ENCODE peak calls at places on chromosome 21, in six cellular contexts. C is AG09319; D is left kidney; B is fibroblast of lung; O is stimulated activated CD4-positive, alpha-beta T cell treated with anti-CD3 and anti-CD28 coated beads, Interleukin-4, amount 100 ng/mL, for 48 hours; Q is NCI-H524. J is an unnamed sample.

GRCh38 chr21:41032536-41032935 is 135.4 kb upstream of the BACE2 start:
- DNase-seq in C (no peak), D (no peak), B (peak; percentile 65), O (no peak), Q (no peak), J (no peak)

GRCh38 chr21:45972353-45972715 is 9.2 kb upstream of the COL6A1 start:
- DNase-seq in C (no peak), D (peak; percentile 61), B (no peak), O (no peak), Q (peak; percentile 32), J (peak; percentile 22)

GRCh38 chr21:46599251-46599572 is 5.7 kb downstream of the S100B start:
- DNase-seq in C (peak; percentile 71), D (peak; percentile 94), B (peak; percentile 94), O (no peak), Q (peak; percentile 35), J (no peak)

GRCh38 chr21:38937286-38937790 is 131.6 kb downstream of the ETS2 start:
- DNase-seq in C (no peak), D (no peak), B (no peak), O (no peak), Q (no peak), J (no peak)

GRCh38 chr21:43731891-43732711 is 13.2 kb downstream of the PDXK start:
- DNase-seq in C (no peak), D (no peak), B (peak; percentile 77), O (no peak), Q (no peak), J (peak; percentile 26)

GRCh38 chr21:21458124-21458631 is 460.0 kb downstream of the NCAM2 start:
- DNase-seq in C (no peak), D (no peak), B (no peak), O (no peak), Q (no peak), J (no peak)

GRCh38 chr21:35593000-35593502 is 467.3 kb downstream of the SETD4 start:
- DNase-seq in C (no peak), D (peak; percentile 12), B (peak; percentile 81), O (no peak), Q (no peak), J (no peak)

GRCh38 chr21:37383066-37383465 is 16.5 kb downstream of the DYRK1A start:
- DNase-seq in C (no peak), D (no peak), B (no peak), O (no peak), Q (no peak), J (no peak)

GRCh38 chr21:33112151-33112550 is 42.2 kb downstream of the OLIG1 start:
- DNase-seq in C (no peak), D (no peak), B (no peak), O (no peak), Q (no peak), J (no peak)

GRCh38 chr21:17709266-17709611 is 96.5 kb upstream of the BTG3 start:
- DNase-seq in C (no peak), D (no peak), B (no peak), O (no peak), Q (no peak), J (no peak)

GRCh38 chr21:26794597-26795397 is 50.4 kb downstream of the ADAMTS1 start:
- DNase-seq in C (no peak), D (no peak), B (no peak), O (no peak), Q (no peak), J (no peak)

GRCh38 chr21:27290020-27290419 is 323.1 kb upstream of the ADAMTS5 start:
- DNase-seq in C (no peak), D (no peak), B (no peak), O (no peak), Q (no peak), J (no peak)

GRCh38 chr21:43818685-43819084 is 29.3 kb downstream of the RRP1 start:
- DNase-seq in C (no peak), D (no peak), B (no peak), O (no peak), Q (no peak), J (no peak)

GRCh38 chr21:43340491-43341348 is 86.2 kb downstream of the SIK1 start:
- DNase-seq in C (no peak), D (no peak), B (peak; percentile 90), O (no peak), Q (no peak), J (no peak)

GRCh38 chr21:29305068-29305467 is 6.3 kb downstream of the BACH1 start:
- DNase-seq in C (no peak), D (no peak), B (no peak), O (no peak), Q (no peak), J (no peak)

GRCh38 chr21:26224351-26224750 is 53.8 kb upstream of the APP start:
- DNase-seq in C (no peak), D (no peak), B (no peak), O (no peak), Q (no peak), J (no peak)

GRCh38 chr21:26820473-26820872 is 24.7 kb downstream of the ADAMTS1 start:
- DNase-seq in C (no peak), D (no peak), B (no peak), O (no peak), Q (no peak), J (no peak)

GRCh38 chr21:32364387-32364786 is 28.4 kb downstream of the URB1 start:
- DNase-seq in C (no peak), D (no peak), B (peak; percentile 23), O (no peak), Q (no peak), J (no peak)

GRCh38 chr21:33840771-33841170 is 74.8 kb downstream of the ATP5PO start:
- DNase-seq in C (no peak), D (no peak), B (peak; percentile 28), O (no peak), Q (no peak), J (no peak)

GRCh38 chr21:43703068-43703880 is 15.7 kb upstream of the PDXK start:
- DNase-seq in C (peak; percentile 61), D (peak; percentile 83), B (peak; percentile 74), O (no peak), Q (no peak), J (no peak)

GRCh38 chr21:15437873-15438272 is 291.9 kb upstream of the USP25 start:
- DNase-seq in C (no peak), D (no peak), B (peak; percentile 92), O (no peak), Q (no peak), J (no peak)

GRCh38 chr21:43904316-43904925 is 39.4 kb downstream of the AGPAT3 start:
- DNase-seq in C (no peak), D (no peak), B (no peak), O (no peak), Q (no peak), J (no peak)

GRCh38 chr21:33703750-33704606 is 61.7 kb downstream of the ITSN1 start:
- DNase-seq in C (no peak), D (no peak), B (no peak), O (no peak), Q (no peak), J (no peak)

GRCh38 chr21:46264046-46264689 is 21.2 kb downstream of the MCM3AP start:
- DNase-seq in C (no peak), D (no peak), B (no peak), O (no peak), Q (no peak), J (no peak)

GRCh38 chr21:36048357-36048756 is 12.0 kb downstream of the SETD4 start:
- DNase-seq in C (no peak), D (no peak), B (no peak), O (no peak), Q (no peak), J (no peak)

GRCh38 chr21:28518620-28519019 is 474.1 kb downstream of the LTN1 start:
- DNase-seq in C (no peak), D (no peak), B (no peak), O (no peak), Q (no peak), J (no peak)

GRCh38 chr21:35529141-35529863 is 480.2 kb upstream of the RUNX1 start:
- DNase-seq in C (no peak), D (peak; percentile 45), B (peak; percentile 62), O (peak; percentile 5), Q (no peak), J (peak; percentile 57)

GRCh38 chr21:42039911-42040351 is 29.8 kb upstream of the ZBTB21 start:
- DNase-seq in C (no peak), D (peak; percentile 44), B (peak; percentile 81), O (no peak), Q (peak; percentile 22), J (no peak)

GRCh38 chr21:34091607-34092006 is 18.2 kb downstream of the MRPS6 start:
- DNase-seq in C (no peak), D (no peak), B (no peak), O (no peak), Q (peak; percentile 24), J (no peak)

GRCh38 chr21:40047993-40048730 is 180.9 kb downstream of the PCP4 start:
- DNase-seq in C (no peak), D (no peak), B (peak; percentile 30), O (no peak), Q (peak; percentile 77), J (no peak)

GRCh38 chr21:44935533-44935927 is 4.3 kb upstream of the SLX9 start:
- DNase-seq in C (no peak), D (no peak), B (no peak), O (no peak), Q (no peak), J (no peak)

GRCh38 chr21:26064506-26064905 is 106.1 kb downstream of the APP start:
- DNase-seq in C (no peak), D (no peak), B (no peak), O (no peak), Q (peak; percentile 15), J (no peak)

GRCh38 chr21:21963911-21964310 is 965.7 kb downstream of the NCAM2 start:
- DNase-seq in C (no peak), D (no peak), B (no peak), O (no peak), Q (no peak), J (no peak)

GRCh38 chr21:45456836-45457160 is 51.8 kb downstream of the COL18A1 start:
- DNase-seq in C (no peak), D (no peak), B (no peak), O (no peak), Q (no peak), J (no peak)

GRCh38 chr21:46605759-46606426 is 1.0 kb upstream of the S100B start:
- DNase-seq in C (no peak), D (no peak), B (no peak), O (peak; percentile 16), Q (no peak), J (peak; percentile 72)

GRCh38 chr21:16055012-16055411 is 325.2 kb downstream of the USP25 start:
- DNase-seq in C (no peak), D (no peak), B (no peak), O (no peak), Q (no peak), J (no peak)

GRCh38 chr21:29152936-29153335 is 22.5 kb downstream of the MAP3K7CL start:
- DNase-seq in C (no peak), D (no peak), B (peak; percentile 62), O (no peak), Q (no peak), J (no peak)